ENCODE peak calls at places on chromosomes 13 and 19, in ten cellular contexts. H is SK-N-SH, E is A549, P is stomach, C is HepG2, N is suprapubic skin, U is GM12878, X is upper lobe of left lung, I is ovary, A is H1. K is an unnamed sample.

GRCh38 chr19:2332341-2333026 is 4.0 kb downstream of the SPPL2B start:
- DNase-seq in H (no peak), E (no peak), P (no peak), C (no peak), N (no peak), U (peak), X (no peak), I (no peak), A (no peak), K (no peak)

GRCh38 chr19:31127132-31127967 is 221.9 kb downstream of the TSHZ3 start:
- DNase-seq in H (no peak), E (peak), P (no peak), C (no peak), N (no peak), U (no peak), X (no peak), I (peak), A (no peak), K (no peak)

GRCh38 chr13:35722438-35723060 is 246.1 kb upstream of the MAB21L1 start:
- DNase-seq in H (no peak), E (no peak), P (no peak), C (no peak), N (no peak), U (no peak), X (no peak), I (peak), A (no peak), K (peak)

GRCh38 chr13:68676513-68677115 is 1431.0 kb upstream of the ATXN8OS start:
- DNase-seq in H (no peak), E (no peak), P (no peak), C (no peak), N (no peak), U (no peak), X (no peak), I (no peak), A (no peak), K (no peak)

GRCh38 chr13:42754801-42755513 is 26.4 kb upstream of the FAM216B start:
- DNase-seq in H (no peak), E (no peak), P (no peak), C (no peak), N (no peak), U (no peak), X (no peak), I (no peak), A (no peak), K (no peak)

GRCh38 chr13:111429064-111429558 is 108.7 kb downstream of the TEX29 start:
- DNase-seq in H (peak), E (peak), P (no peak), C (peak), N (no peak), U (no peak), X (no peak), I (no peak), A (peak), K (peak)

GRCh38 chr13:52931913-52932312 is 83.5 kb upstream of the PCDH8 start:
- DNase-seq in H (no peak), E (no peak), P (no peak), C (no peak), N (no peak), U (no peak), X (no peak), I (no peak), A (no peak), K (no peak)

GRCh38 chr13:101149735-101150380 is 266.4 kb downstream of the NALCN start:
- DNase-seq in H (peak), E (peak), P (no peak), C (no peak), N (no peak), U (no peak), X (no peak), I (no peak), A (no peak), K (no peak)

GRCh38 chr13:61774903-61775302 is 359.3 kb upstream of the PCDH20 start:
- DNase-seq in H (no peak), E (no peak), P (no peak), C (no peak), N (no peak), U (no peak), X (no peak), I (no peak), A (no peak), K (no peak)

GRCh38 chr19:47704024-47704423 is 9.2 kb upstream of the EHD2 start:
- DNase-seq in H (no peak), E (no peak), P (no peak), C (no peak), N (no peak), U (no peak), X (no peak), I (no peak), A (no peak), K (no peak)

GRCh38 chr13:100440756-100441421 is 147.7 kb downstream of the GGACT start:
- DNase-seq in H (no peak), E (no peak), P (no peak), C (peak), N (no peak), U (no peak), X (no peak), I (no peak), A (no peak), K (no peak)

GRCh38 chr19:55252760-55253159 is 6.1 kb downstream of the PPP6R1 start:
- DNase-seq in H (no peak), E (no peak), P (no peak), C (no peak), N (no peak), U (no peak), X (no peak), I (peak), A (no peak), K (no peak)

DNA sequence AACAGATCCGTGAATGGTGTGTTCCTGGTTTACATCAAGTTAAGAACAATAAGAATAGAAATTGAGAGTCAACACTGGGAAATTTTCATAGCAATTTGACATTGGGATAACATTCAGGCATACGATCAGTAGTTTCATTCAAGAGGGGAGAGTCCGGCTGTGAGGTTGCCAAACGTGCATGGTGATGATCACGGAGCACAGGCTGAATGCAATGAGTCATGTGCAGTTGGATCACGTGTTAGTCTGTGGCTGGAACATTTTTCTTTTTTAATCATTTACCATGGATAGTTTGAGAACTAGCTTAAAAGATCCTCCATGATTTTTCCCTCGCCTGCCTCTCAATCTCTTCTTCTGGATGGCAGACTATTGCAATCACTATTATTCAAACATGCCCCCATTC is 2.5 kb upstream of the DCT start:
- DNase-seq in H (no peak), E (peak), P (no peak), C (peak), N (no peak), U (no peak), X (no peak), I (no peak), A (no peak), K (no peak)
- TF ChIP-seq EP300 in H (no peak), E (no peak), P (no peak), C (no peak), N (no peak), U (no peak), X (no peak), I (no peak), A (no peak), K (no peak)

DNA sequence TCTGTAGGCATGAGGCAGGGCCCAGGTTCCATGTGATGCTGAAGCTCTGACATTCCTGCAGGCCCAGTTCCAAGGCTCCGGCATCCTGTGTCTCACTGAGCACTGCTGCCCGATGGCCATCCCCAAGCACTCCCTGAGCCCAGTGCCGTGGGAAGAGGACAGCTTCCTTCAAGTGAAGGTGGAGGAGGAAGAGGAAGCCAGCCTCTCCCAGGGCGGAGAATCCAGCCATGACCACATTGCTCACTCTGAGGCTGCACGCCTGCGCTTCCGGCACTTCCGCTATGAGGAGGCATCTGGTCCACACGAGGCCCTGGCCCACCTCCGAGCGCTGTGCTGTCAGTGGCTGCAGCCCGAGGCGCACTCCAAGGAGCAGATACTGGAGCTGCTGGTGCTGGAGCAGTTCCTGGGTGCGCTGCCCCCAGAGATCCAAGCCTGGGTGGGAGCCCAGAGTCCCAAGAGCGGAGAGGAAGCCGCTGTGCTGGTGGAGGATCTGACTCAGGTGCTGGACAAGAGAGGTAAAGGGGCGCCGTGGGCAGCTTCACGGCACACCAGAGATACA is 8.0 kb downstream of the ZSCAN22 start:
- DNase-seq in H (no peak), E (no peak), P (no peak), C (no peak), N (no peak), U (no peak), X (no peak), I (no peak), A (no peak), K (no peak)
- H3K4me3 ChIP-seq in H (no peak), E (no peak), P (no peak), C (no peak), N (no peak), U (no peak), X (no peak), I (no peak), A (no peak), K (no peak)

GRCh38 chr13:77774181-77774580 is 76.7 kb downstream of the SLAIN1 start:
- DNase-seq in H (no peak), E (no peak), P (no peak), C (no peak), N (no peak), U (no peak), X (no peak), I (no peak), A (no peak), K (no peak)

GRCh38 chr13:77776704-77777103 is 79.2 kb downstream of the SLAIN1 start:
- DNase-seq in H (no peak), E (no peak), P (no peak), C (no peak), N (no peak), U (no peak), X (no peak), I (no peak), A (no peak), K (no peak)

GRCh38 chr13:77784531-77784930 is 87.0 kb downstream of the SLAIN1 start:
- DNase-seq in H (no peak), E (no peak), P (no peak), C (no peak), N (no peak), U (no peak), X (no peak), I (no peak), A (no peak), K (no peak)

GRCh38 chr13:77781804-77782203 is 84.3 kb downstream of the SLAIN1 start:
- DNase-seq in H (no peak), E (no peak), P (no peak), C (no peak), N (no peak), U (no peak), X (no peak), I (no peak), A (no peak), K (no peak)

DNA sequence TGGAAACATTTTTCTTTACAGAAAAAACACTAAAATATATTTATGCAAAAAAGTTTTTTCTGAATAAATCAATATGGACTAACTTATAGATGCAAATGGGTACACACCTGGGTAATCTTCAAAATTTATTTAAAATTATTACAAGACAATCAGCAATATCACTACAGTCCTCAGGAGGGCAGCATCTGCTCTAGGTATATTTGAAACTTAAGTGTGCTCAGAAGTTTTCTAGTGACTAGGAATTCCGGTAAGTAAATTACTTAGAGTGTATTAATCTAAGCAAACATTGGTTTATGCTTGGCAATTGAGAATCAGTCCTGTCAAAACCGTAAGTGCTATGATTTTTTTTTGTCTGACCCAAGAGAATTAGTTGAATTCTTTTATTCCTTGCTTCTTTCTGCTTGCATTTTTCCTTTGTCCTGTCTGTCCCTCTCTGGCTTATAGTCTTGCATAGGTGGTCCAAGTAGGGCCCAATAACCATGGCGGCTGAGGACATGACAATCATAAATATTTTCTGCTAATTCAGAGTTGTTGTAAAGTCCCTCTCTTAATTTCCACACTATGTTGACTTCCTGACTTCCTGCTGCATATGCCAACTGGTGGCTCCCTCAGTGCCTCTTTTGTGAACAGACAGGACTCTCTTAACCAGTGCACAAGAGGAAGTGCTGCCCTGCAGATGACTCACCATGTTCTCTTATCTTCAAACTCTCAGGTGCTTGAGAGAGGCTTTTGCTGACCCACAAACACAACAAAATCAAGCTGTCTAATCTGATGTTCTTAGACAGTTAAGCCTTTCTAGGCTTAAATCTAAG is 82.2 kb downstream of the SLAIN1 start:
- DNase-seq in H (peak), E (peak), P (peak), C (peak), N (no peak), U (peak), X (peak), I (no peak), A (no peak), K (no peak)
- TF ChIP-seq EP300 in H (no peak), E (no peak), P (no peak), C (no peak), N (no peak), U (no peak), X (no peak), I (no peak), A (no peak), K (no peak)

DNA sequence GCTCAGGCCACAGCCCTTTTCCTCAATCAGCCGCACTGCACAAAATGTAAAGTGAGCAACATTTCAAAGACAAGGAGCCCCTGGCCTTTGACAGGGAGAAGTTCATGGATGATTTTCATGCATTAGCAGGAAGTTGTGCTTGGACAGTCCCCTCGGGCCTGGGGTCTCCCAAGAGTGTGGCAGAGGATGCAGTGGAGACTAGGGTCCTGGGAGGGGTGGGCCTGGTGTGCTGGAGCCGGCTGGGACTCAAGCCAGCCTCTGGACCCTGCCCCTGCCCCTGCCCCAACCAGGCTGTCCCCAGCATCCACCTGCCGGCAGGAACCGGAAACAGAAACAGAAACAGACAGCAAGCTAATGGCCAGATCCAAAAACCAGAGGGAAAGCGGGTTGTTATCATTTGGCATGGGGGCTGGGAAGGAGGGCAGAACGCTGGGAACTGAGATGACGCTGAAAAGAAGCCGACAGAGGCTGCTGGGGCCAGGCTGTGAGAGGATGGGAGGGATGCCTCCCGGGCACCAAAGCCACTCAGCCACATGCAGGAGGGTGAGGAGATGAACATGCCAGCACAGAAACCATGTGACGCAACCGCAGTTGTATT is 2.3 kb downstream of the GAS6 start:
- DNase-seq in H (peak), E (no peak), P (no peak), C (no peak), N (peak), U (no peak), X (no peak), I (peak), A (peak), K (no peak)
- H3K4me3 ChIP-seq in H (peak), E (no peak), P (peak), C (no peak), N (peak), U (no peak), X (no peak), I (no peak), A (no peak), K (peak)

GRCh38 chr13:33213797-33214196 is 71.8 kb downstream of the STARD13 start:
- DNase-seq in H (no peak), E (no peak), P (peak), C (no peak), N (no peak), U (no peak), X (no peak), I (no peak), A (no peak), K (no peak)
- TF ChIP-seq EP300 in H (no peak), E (no peak), P (no peak), C (no peak), N (no peak), U (no peak), X (no peak), I (no peak), A (no peak), K (no peak)

GRCh38 chr19:660793-661426 is 2.1 kb downstream of the RNF126 start:
- DNase-seq in H (no peak), E (no peak), P (peak), C (peak), N (no peak), U (no peak), X (no peak), I (no peak), A (no peak), K (no peak)
- H3K4me3 ChIP-seq in H (peak), E (peak), P (peak), C (peak), N (peak), U (peak), X (no peak), I (peak), A (no peak), K (peak)

GRCh38 chr19:49857061-49857833 is 6.3 kb downstream of the PTOV1 start:
- DNase-seq in H (peak), E (no peak), P (no peak), C (no peak), N (no peak), U (no peak), X (no peak), I (peak), A (no peak), K (no peak)
- TF ChIP-seq EP300 in H (no peak), E (no peak), P (no peak), C (no peak), N (no peak), U (no peak), X (no peak), I (no peak), A (no peak), K (no peak)

K was measured in tibial nerve.